ENCODE peak calls at places on chromosome 3, in six cellular contexts. C is activated T-cell treated with anti-CD3 and anti-CD28 coated beads for 24 hours, W is Right ventricle myocardium superior, S is NCI-H2081, Z is SW480, Q is HS-5. K is an unnamed sample.

GRCh38 chr3:77248420-77248819 is 208.5 kb downstream of the ROBO2 start:
- DNase-seq in C (no peak), W (no peak), S (no peak), Z (no peak), Q (no peak), K (no peak)

GRCh38 chr3:178966299-178967183 is 105.1 kb downstream of the ZMAT3 start:
- DNase-seq in C (no peak), W (no peak), S (peak; percentile 77), Z (peak; percentile 59), Q (peak; percentile 22), K (no peak)

GRCh38 chr3:156732715-156733114 is 58.3 kb downstream of the TIPARP start:
- DNase-seq in C (no peak), W (no peak), S (no peak), Z (no peak), Q (no peak), K (no peak)

GRCh38 chr3:44913868-44914468 is 39.6 kb downstream of the TGM4 start:
- DNase-seq in C (peak; percentile 55), W (peak; percentile 76), S (peak; percentile 6), Z (peak; percentile 71), Q (peak; percentile 32), K (no peak)

GRCh38 chr3:43366466-43366865 is 80.1 kb downstream of the SNRK start:
- DNase-seq in C (no peak), W (peak; percentile 65), S (no peak), Z (no peak), Q (no peak), K (no peak)

GRCh38 chr3:85567074-85567676 is 608.4 kb downstream of the CADM2 start:
- DNase-seq in C (peak; percentile 10), W (no peak), S (peak; percentile 52), Z (no peak), Q (no peak), K (no peak)

GRCh38 chr3:151501171-151501790 is 40.4 kb upstream of the IGSF10 start:
- DNase-seq in C (no peak), W (no peak), S (no peak), Z (no peak), Q (no peak), K (no peak)

GRCh38 chr3:150567328-150567727 is 20.7 kb downstream of the EIF2A start:
- DNase-seq in C (no peak), W (no peak), S (no peak), Z (no peak), Q (no peak), K (no peak)